ENCODE peak calls at places on chromosomes 13 and 19, in nine cellular contexts. A is DND-41, F is neural progenitor cell, O is spleen, T is cardiac muscle cell, Q is H1, C is prostate gland, H is left lung, G is PC-9. W is an unnamed sample.

GRCh38 chr13:110137677-110138008 is 169.3 kb downstream of the COL4A1 start:
- DNase-seq in A (peak; percentile 57), F (peak; percentile 43), O (no peak), T (peak; percentile 30), Q (no peak), C (peak; percentile 52), H (peak; percentile 62), G (peak; percentile 78), W (peak; percentile 63)

GRCh38 chr19:54684537-54684936 is 21.8 kb downstream of the LILRB4 start:
- DNase-seq in A (peak; percentile 78), F (peak; percentile 53), O (no peak), T (peak; percentile 2), Q (no peak), C (no peak), H (no peak), G (peak; percentile 6), W (no peak)

GRCh38 chr13:99687728-99688397 is 186.6 kb downstream of the TM9SF2 start:
- DNase-seq in A (no peak), F (peak; percentile 65), O (no peak), T (no peak), Q (no peak), C (no peak), H (no peak), G (no peak), W (no peak)

GRCh38 chr13:111456452-111457230 is 136.2 kb downstream of the TEX29 start:
- DNase-seq in A (no peak), F (no peak), O (no peak), T (no peak), Q (no peak), C (no peak), H (no peak), G (no peak), W (no peak)

GRCh38 chr19:10617409-10618121 is 7.8 kb upstream of the SLC44A2 start:
- DNase-seq in A (no peak), F (no peak), O (no peak), T (peak; percentile 54), Q (no peak), C (peak; percentile 70), H (no peak), G (peak; percentile 82), W (peak; percentile 95)

GRCh38 chr19:39814595-39814994 is 19.4 kb downstream of the DYRK1B start:
- DNase-seq in A (no peak), F (no peak), O (no peak), T (no peak), Q (no peak), C (no peak), H (no peak), G (no peak), W (no peak)

GRCh38 chr13:33279898-33280549 is 5.5 kb downstream of the STARD13 start:
- DNase-seq in A (no peak), F (no peak), O (no peak), T (peak; percentile 50), Q (no peak), C (peak; percentile 31), H (no peak), G (peak; percentile 63), W (peak; percentile 93)

GRCh38 chr19:36266375-36266961 is 51.6 kb downstream of the ZNF146 start:
- DNase-seq in A (no peak), F (no peak), O (no peak), T (no peak), Q (no peak), C (no peak), H (peak; percentile 17), G (no peak), W (no peak)

GRCh38 chr13:23868521-23868920 is 20.7 kb downstream of the MIPEP start:
- DNase-seq in A (no peak), F (no peak), O (no peak), T (peak; percentile 52), Q (no peak), C (no peak), H (no peak), G (no peak), W (no peak)

GRCh38 chr13:42041017-42041683 is 7.3 kb upstream of the DGKH start:
- DNase-seq in A (peak; percentile 51), F (peak; percentile 68), O (peak; percentile 88), T (peak; percentile 59), Q (peak; percentile 73), C (peak; percentile 49), H (peak; percentile 66), G (peak; percentile 55), W (peak; percentile 56)

GRCh38 chr13:40017662-40018262 is 362.3 kb downstream of the COG6 start:
- DNase-seq in A (no peak), F (peak; percentile 20), O (no peak), T (no peak), Q (no peak), C (no peak), H (no peak), G (no peak), W (no peak)

GRCh38 chr19:24032651-24033050 is 54.3 kb upstream of the ZNF254 start:
- DNase-seq in A (no peak), F (no peak), O (peak; percentile 68), T (no peak), Q (no peak), C (no peak), H (no peak), G (no peak), W (no peak)

GRCh38 chr19:45027371-45027770 is 11.5 kb upstream of the CLASRP start:
- DNase-seq in A (no peak), F (no peak), O (no peak), T (no peak), Q (no peak), C (no peak), H (no peak), G (no peak), W (no peak)

GRCh38 chr19:18894254-18895037 is 1.5 kb downstream of the CERS1 start:
- DNase-seq in A (no peak), F (peak; percentile 85), O (peak; percentile 45), T (peak; percentile 67), Q (peak; percentile 64), C (no peak), H (no peak), G (no peak), W (no peak)

GRCh38 chr19:29690842-29691241 is 24.2 kb downstream of the C19orf12 start:
- DNase-seq in A (peak; percentile 60), F (peak; percentile 37), O (peak; percentile 45), T (peak; percentile 54), Q (peak; percentile 58), C (no peak), H (no peak), G (peak; percentile 40), W (peak; percentile 6)

GRCh38 chr19:16013181-16013850 is 63.0 kb upstream of the TPM4 start:
- DNase-seq in A (no peak), F (no peak), O (no peak), T (no peak), Q (no peak), C (no peak), H (no peak), G (no peak), W (no peak)

GRCh38 chr13:43522788-43523187 is 264.0 kb downstream of the ENOX1 start:
- DNase-seq in A (no peak), F (no peak), O (no peak), T (peak; percentile 54), Q (no peak), C (no peak), H (no peak), G (no peak), W (no peak)

GRCh38 chr13:48827709-48828108 is 148.0 kb upstream of the FNDC3A start:
- DNase-seq in A (no peak), F (no peak), O (no peak), T (no peak), Q (no peak), C (no peak), H (no peak), G (no peak), W (no peak)

GRCh38 chr13:101398920-101399319 is 17.4 kb downstream of the NALCN start:
- DNase-seq in A (no peak), F (no peak), O (no peak), T (peak; percentile 6), Q (no peak), C (no peak), H (no peak), G (no peak), W (no peak)

GRCh38 chr19:14561832-14562351 is 10.0 kb downstream of the NDUFB7 start:
- DNase-seq in A (no peak), F (no peak), O (no peak), T (peak; percentile 25), Q (no peak), C (peak; percentile 38), H (no peak), G (peak; percentile 21), W (no peak)
- H3K4me1 ChIP-seq in A (no peaks in the 10 kb centered on the region), F (peaks cover 32% of the 10 kb centered on the region), O (peaks cover 54% of the 10 kb centered on the region), T (peaks cover 28% of the 10 kb centered on the region), Q (peaks cover 43% of the 10 kb centered on the region), C (peaks cover 5% of the 10 kb centered on the region), H (peaks cover 9% of the 10 kb centered on the region), G (no peaks in the 10 kb centered on the region), W (peaks cover under 1% of the 10 kb centered on the region)

GRCh38 chr19:13842294-13843103 is 34.4 kb upstream of the NANOS3 start:
- DNase-seq in A (peak; percentile 42), F (peak; percentile 63), O (peak; percentile 93), T (peak; percentile 84), Q (no peak), C (peak; percentile 85), H (peak; percentile 88), G (peak; percentile 86), W (peak; percentile 84)
- H3K4me1 ChIP-seq in A (peaks cover 32% of the 10 kb centered on the region), F (peaks cover 23% of the 10 kb centered on the region), O (peaks cover 79% of the 10 kb centered on the region), T (peaks cover 34% of the 10 kb centered on the region), Q (peaks cover 44% of the 10 kb centered on the region), C (peaks cover 22% of the 10 kb centered on the region), H (peaks cover 70% of the 10 kb centered on the region), G (peaks cover 71% of the 10 kb centered on the region), W (peaks cover 72% of the 10 kb centered on the region)

GRCh38 chr19:42445948-42446347 is 3.2 kb upstream of the CXCL17 start:
- DNase-seq in A (no peak), F (no peak), O (no peak), T (no peak), Q (no peak), C (no peak), H (no peak), G (no peak), W (no peak)

GRCh38 chr19:42440357-42441046 is 2.2 kb downstream of the CXCL17 start:
- DNase-seq in A (peak; percentile 77), F (peak; percentile 85), O (peak; percentile 94), T (peak; percentile 85), Q (peak; percentile 93), C (peak; percentile 33), H (peak; percentile 78), G (peak; percentile 65), W (peak; percentile 74)

GRCh38 chr19:42443944-42444398 is 1.2 kb upstream of the CXCL17 start:
- DNase-seq in A (no peak), F (no peak), O (no peak), T (no peak), Q (no peak), C (no peak), H (no peak), G (no peak), W (no peak)

GRCh38 chr19:42441047-42441440 is 1.7 kb downstream of the CXCL17 start:
- DNase-seq in A (no peak), F (no peak), O (no peak), T (no peak), Q (no peak), C (no peak), H (no peak), G (peak; percentile 64), W (no peak)

GRCh38 chr19:42442833-42443232 is at the start of gene CXCL17:
- DNase-seq in A (no peak), F (no peak), O (no peak), T (no peak), Q (no peak), C (peak; percentile 51), H (no peak), G (no peak), W (no peak)
- H3K4me1 ChIP-seq in A (no peaks in the 10 kb centered on the region), F (peaks cover 7% of the 10 kb centered on the region), O (peaks cover 24% of the 10 kb centered on the region), T (peaks cover 2% of the 10 kb centered on the region), Q (no peaks in the 10 kb centered on the region), C (no peaks in the 10 kb centered on the region), H (peaks cover 26% of the 10 kb centered on the region), G (peaks cover 62% of the 10 kb centered on the region), W (no peaks in the 10 kb centered on the region)

GRCh38 chr19:310781-311496 is 19.7 kb upstream of the PLPP2 start:
- DNase-seq in A (no peak), F (no peak), O (peak; percentile 77), T (no peak), Q (no peak), C (no peak), H (no peak), G (no peak), W (no peak)
- H3K4me1 ChIP-seq in A (no peaks in the 10 kb centered on the region), F (no peaks in the 10 kb centered on the region), O (peaks cover 33% of the 10 kb centered on the region), T (no peaks in the 10 kb centered on the region), Q (no peaks in the 10 kb centered on the region), C (no peaks in the 10 kb centered on the region), H (peaks cover 15% of the 10 kb centered on the region), G (no peaks in the 10 kb centered on the region), W (no peaks in the 10 kb centered on the region)

W was measured in SJSA1.